ENCODE peak calls at places on chromosomes 4 and X, in seven cellular contexts. One of them, this sample, is unnamed.

GRCh38 chr4:54173281-54173912 is 55.7 kb upstream of the PDGFRA start:
- DNase-seq in Calu3: no peak
- DNase-seq in NCI-H1092: no peak
- DNase-seq in Right ventricle myocardium superior: no peak
- DNase-seq in Kasumi-1: no peak
- DNase-seq in cardiac muscle cell: no peak
- DNase-seq in aorta: no peak
- DNase-seq in this sample: no peak

GRCh38 chrX:153906126-153906917 is 1.8 kb downstream of the AVPR2 start:
- DNase-seq in Calu3: no peak
- DNase-seq in NCI-H1092: no peak
- DNase-seq in Right ventricle myocardium superior: no peak
- DNase-seq in Kasumi-1: no peak
- DNase-seq in cardiac muscle cell: no peak
- DNase-seq in aorta: no peak
- DNase-seq in this sample: no peak

GRCh38 chrX:55450259-55450658 is 1.7 kb upstream of the MAGEH1 start:
- DNase-seq in Calu3: no peak
- DNase-seq in NCI-H1092: no peak
- DNase-seq in Right ventricle myocardium superior: no peak
- DNase-seq in Kasumi-1: peak; percentile 1
- DNase-seq in cardiac muscle cell: peak; percentile 21
- DNase-seq in aorta: no peak
- DNase-seq in this sample: no peak

GRCh38 chrX:13482764-13483552 is 86.4 kb upstream of the EGFL6 start:
- DNase-seq in Calu3: no peak
- DNase-seq in NCI-H1092: no peak
- DNase-seq in Right ventricle myocardium superior: no peak
- DNase-seq in Kasumi-1: no peak
- DNase-seq in cardiac muscle cell: no peak
- DNase-seq in aorta: no peak
- DNase-seq in this sample: no peak

GRCh38 chr4:78059938-78060337 is 2.8 kb downstream of the FRAS1 start:
- DNase-seq in Calu3: no peak
- DNase-seq in NCI-H1092: no peak
- DNase-seq in Right ventricle myocardium superior: no peak
- DNase-seq in Kasumi-1: no peak
- DNase-seq in cardiac muscle cell: no peak
- DNase-seq in aorta: no peak
- DNase-seq in this sample: no peak

GRCh38 chrX:68648960-68649359 is 1.5 kb downstream of the STARD8 start:
- DNase-seq in Calu3: no peak
- DNase-seq in NCI-H1092: no peak
- DNase-seq in Right ventricle myocardium superior: no peak
- DNase-seq in Kasumi-1: no peak
- DNase-seq in cardiac muscle cell: no peak
- DNase-seq in aorta: no peak
- DNase-seq in this sample: no peak

GRCh38 chr4:83625807-83626206 is 89.9 kb downstream of the GPAT3 start:
- DNase-seq in Calu3: no peak
- DNase-seq in NCI-H1092: no peak
- DNase-seq in Right ventricle myocardium superior: no peak
- DNase-seq in Kasumi-1: no peak
- DNase-seq in cardiac muscle cell: no peak
- DNase-seq in aorta: no peak
- DNase-seq in this sample: no peak

GRCh38 chr4:3436798-3437581 is 4.8 kb upstream of the HGFAC start:
- DNase-seq in Calu3: peak; percentile 78
- DNase-seq in NCI-H1092: no peak
- DNase-seq in Right ventricle myocardium superior: peak; percentile 39
- DNase-seq in Kasumi-1: no peak
- DNase-seq in cardiac muscle cell: peak; percentile 25
- DNase-seq in aorta: no peak
- DNase-seq in this sample: peak; percentile 75

GRCh38 chr4:4572821-4573220 is 31.0 kb upstream of the STX18 start:
- DNase-seq in Calu3: no peak
- DNase-seq in NCI-H1092: no peak
- DNase-seq in Right ventricle myocardium superior: no peak
- DNase-seq in Kasumi-1: no peak
- DNase-seq in cardiac muscle cell: peak; percentile 36
- DNase-seq in aorta: no peak
- DNase-seq in this sample: no peak

GRCh38 chrX:13911581-13911980 is 94.7 kb upstream of the GPM6B start:
- DNase-seq in Calu3: no peak
- DNase-seq in NCI-H1092: no peak
- DNase-seq in Right ventricle myocardium superior: no peak
- DNase-seq in Kasumi-1: no peak
- DNase-seq in cardiac muscle cell: peak; percentile 21
- DNase-seq in aorta: no peak
- DNase-seq in this sample: no peak

GRCh38 chr4:181775298-181775697 is 467.9 kb upstream of the TENM3 start:
- DNase-seq in Calu3: no peak
- DNase-seq in NCI-H1092: no peak
- DNase-seq in Right ventricle myocardium superior: no peak
- DNase-seq in Kasumi-1: no peak
- DNase-seq in cardiac muscle cell: no peak
- DNase-seq in aorta: no peak
- DNase-seq in this sample: no peak

GRCh38 chr4:13722649-13723048 is 95.1 kb upstream of the BOD1L1 start:
- DNase-seq in Calu3: no peak
- DNase-seq in NCI-H1092: no peak
- DNase-seq in Right ventricle myocardium superior: no peak
- DNase-seq in Kasumi-1: no peak
- DNase-seq in cardiac muscle cell: no peak
- DNase-seq in aorta: no peak
- DNase-seq in this sample: no peak

GRCh38 chr4:1802151-1802715 is 9.1 kb downstream of the FGFR3 start:
- DNase-seq in Calu3: no peak
- DNase-seq in NCI-H1092: no peak
- DNase-seq in Right ventricle myocardium superior: no peak
- DNase-seq in Kasumi-1: peak; percentile 57
- DNase-seq in cardiac muscle cell: peak; percentile 34
- DNase-seq in aorta: no peak
- DNase-seq in this sample: no peak

GRCh38 chr4:126955292-126956191 is 677.2 kb upstream of the INTU start:
- DNase-seq in Calu3: no peak
- DNase-seq in NCI-H1092: no peak
- DNase-seq in Right ventricle myocardium superior: no peak
- DNase-seq in Kasumi-1: no peak
- DNase-seq in cardiac muscle cell: no peak
- DNase-seq in aorta: no peak
- DNase-seq in this sample: no peak

GRCh38 chr4:26050212-26050643 is 136.2 kb downstream of the SMIM20 start:
- DNase-seq in Calu3: no peak
- DNase-seq in NCI-H1092: no peak
- DNase-seq in Right ventricle myocardium superior: peak; percentile 69
- DNase-seq in Kasumi-1: no peak
- DNase-seq in cardiac muscle cell: no peak
- DNase-seq in aorta: no peak
- DNase-seq in this sample: no peak

GRCh38 chr4:41797260-41797659 is 48.7 kb upstream of the PHOX2B start:
- DNase-seq in Calu3: no peak
- DNase-seq in NCI-H1092: no peak
- DNase-seq in Right ventricle myocardium superior: no peak
- DNase-seq in Kasumi-1: no peak
- DNase-seq in cardiac muscle cell: no peak
- DNase-seq in aorta: no peak
- DNase-seq in this sample: no peak

GRCh38 chrX:69021095-69021494 is 144.2 kb downstream of the PJA1 start:
- DNase-seq in Calu3: no peak
- DNase-seq in NCI-H1092: no peak
- DNase-seq in Right ventricle myocardium superior: no peak
- DNase-seq in Kasumi-1: no peak
- DNase-seq in cardiac muscle cell: no peak
- DNase-seq in aorta: no peak
- DNase-seq in this sample: no peak

GRCh38 chrX:20393944-20394343 is 127.2 kb upstream of the RPS6KA3 start:
- DNase-seq in Calu3: no peak
- DNase-seq in NCI-H1092: no peak
- DNase-seq in Right ventricle myocardium superior: no peak
- DNase-seq in Kasumi-1: no peak
- DNase-seq in cardiac muscle cell: peak; percentile 38
- DNase-seq in aorta: no peak
- DNase-seq in this sample: no peak

GRCh38 chrX:16671005-16671404 is 21.0 kb downstream of the S100G start:
- DNase-seq in Calu3: peak; percentile 5
- DNase-seq in NCI-H1092: no peak
- DNase-seq in Right ventricle myocardium superior: no peak
- DNase-seq in Kasumi-1: peak; percentile 20
- DNase-seq in cardiac muscle cell: peak; percentile 74
- DNase-seq in aorta: no peak
- DNase-seq in this sample: no peak

GRCh38 chr4:26568446-26568994 is 15.4 kb upstream of the TBC1D19 start:
- DNase-seq in Calu3: no peak
- DNase-seq in NCI-H1092: no peak
- DNase-seq in Right ventricle myocardium superior: no peak
- DNase-seq in Kasumi-1: no peak
- DNase-seq in cardiac muscle cell: peak; percentile 58
- DNase-seq in aorta: no peak
- DNase-seq in this sample: no peak

GRCh38 chr4:173752610-173753009 is 222.6 kb upstream of the HAND2 start:
- DNase-seq in Calu3: peak; percentile 24
- DNase-seq in NCI-H1092: no peak
- DNase-seq in Right ventricle myocardium superior: no peak
- DNase-seq in Kasumi-1: peak; percentile 54
- DNase-seq in cardiac muscle cell: peak; percentile 38
- DNase-seq in aorta: no peak
- DNase-seq in this sample: no peak

GRCh38 chrX:28586891-28587635 is at the start of gene IL1RAPL1:
- DNase-seq in Calu3: peak; percentile 3
- DNase-seq in NCI-H1092: no peak
- DNase-seq in Right ventricle myocardium superior: no peak
- DNase-seq in Kasumi-1: no peak
- DNase-seq in cardiac muscle cell: peak; percentile 81
- DNase-seq in aorta: no peak
- DNase-seq in this sample: no peak

GRCh38 chrX:12360389-12360788 is 222.1 kb downstream of the FRMPD4 start:
- DNase-seq in Calu3: no peak
- DNase-seq in NCI-H1092: no peak
- DNase-seq in Right ventricle myocardium superior: no peak
- DNase-seq in Kasumi-1: no peak
- DNase-seq in cardiac muscle cell: peak; percentile 44
- DNase-seq in aorta: no peak
- DNase-seq in this sample: no peak

GRCh38 chrX:153468008-153468580 is 2.3 kb downstream of the HAUS7 start:
- DNase-seq in Calu3: no peak
- DNase-seq in NCI-H1092: no peak
- DNase-seq in Right ventricle myocardium superior: peak; percentile 47
- DNase-seq in Kasumi-1: no peak
- DNase-seq in cardiac muscle cell: no peak
- DNase-seq in aorta: no peak
- DNase-seq in this sample: no peak

GRCh38 chrX:105375816-105376215 is 155.3 kb upstream of the TEX13A start:
- DNase-seq in Calu3: no peak
- DNase-seq in NCI-H1092: no peak
- DNase-seq in Right ventricle myocardium superior: no peak
- DNase-seq in Kasumi-1: no peak
- DNase-seq in cardiac muscle cell: peak; percentile 77
- DNase-seq in aorta: no peak
- DNase-seq in this sample: no peak

GRCh38 chr4:16439003-16439402 is 212.7 kb upstream of the TAPT1 start:
- DNase-seq in Calu3: no peak
- DNase-seq in NCI-H1092: no peak
- DNase-seq in Right ventricle myocardium superior: no peak
- DNase-seq in Kasumi-1: no peak
- DNase-seq in cardiac muscle cell: no peak
- DNase-seq in aorta: no peak
- DNase-seq in this sample: no peak

GRCh38 chr4:88897180-88897579 is 159.8 kb downstream of the FAM13A start:
- DNase-seq in Calu3: no peak
- DNase-seq in NCI-H1092: no peak
- DNase-seq in Right ventricle myocardium superior: no peak
- DNase-seq in Kasumi-1: no peak
- DNase-seq in cardiac muscle cell: no peak
- DNase-seq in aorta: no peak
- DNase-seq in this sample: no peak

GRCh38 chrX:72498782-72499181 is 73.9 kb downstream of the HDAC8 start:
- DNase-seq in Calu3: no peak
- DNase-seq in NCI-H1092: no peak
- DNase-seq in Right ventricle myocardium superior: no peak
- DNase-seq in Kasumi-1: no peak
- DNase-seq in cardiac muscle cell: peak; percentile 3
- DNase-seq in aorta: no peak
- DNase-seq in this sample: no peak

GRCh38 chr4:159105761-159106243 is 2.9 kb downstream of the RAPGEF2 start:
- DNase-seq in Calu3: peak; percentile 23
- DNase-seq in NCI-H1092: no peak
- DNase-seq in Right ventricle myocardium superior: no peak
- DNase-seq in Kasumi-1: no peak
- DNase-seq in cardiac muscle cell: peak; percentile 55
- DNase-seq in aorta: no peak
- DNase-seq in this sample: no peak

GRCh38 chr4:38563703-38564490 is 100.1 kb upstream of the KLF3 start:
- DNase-seq in Calu3: no peak
- DNase-seq in NCI-H1092: peak; percentile 11
- DNase-seq in Right ventricle myocardium superior: no peak
- DNase-seq in Kasumi-1: no peak
- DNase-seq in cardiac muscle cell: no peak
- DNase-seq in aorta: no peak
- DNase-seq in this sample: no peak

GRCh38 chrX:103503163-103503852 is 16.0 kb downstream of the RAB40A start:
- DNase-seq in Calu3: no peak
- DNase-seq in NCI-H1092: no peak
- DNase-seq in Right ventricle myocardium superior: no peak
- DNase-seq in Kasumi-1: no peak
- DNase-seq in cardiac muscle cell: no peak
- DNase-seq in aorta: no peak
- DNase-seq in this sample: no peak

GRCh38 chrX:39721570-39722279 is 376.0 kb downstream of the BCOR start:
- DNase-seq in Calu3: no peak
- DNase-seq in NCI-H1092: no peak
- DNase-seq in Right ventricle myocardium superior: no peak
- DNase-seq in Kasumi-1: no peak
- DNase-seq in cardiac muscle cell: peak; percentile 78
- DNase-seq in aorta: no peak
- DNase-seq in this sample: no peak

GRCh38 chr4:2402453-2402852 is 16.0 kb downstream of the ZFYVE28 start:
- DNase-seq in Calu3: no peak
- DNase-seq in NCI-H1092: no peak
- DNase-seq in Right ventricle myocardium superior: no peak
- DNase-seq in Kasumi-1: no peak
- DNase-seq in cardiac muscle cell: no peak
- DNase-seq in aorta: no peak
- DNase-seq in this sample: no peak

GRCh38 chrX:98548550-98548949 is 1664.8 kb downstream of the RPA4 start:
- DNase-seq in Calu3: no peak
- DNase-seq in NCI-H1092: no peak
- DNase-seq in Right ventricle myocardium superior: no peak
- DNase-seq in Kasumi-1: no peak
- DNase-seq in cardiac muscle cell: no peak
- DNase-seq in aorta: no peak
- DNase-seq in this sample: no peak

GRCh38 chrX:129649268-129650182 is 5.2 kb downstream of the APLN start:
- DNase-seq in Calu3: no peak
- DNase-seq in NCI-H1092: no peak
- DNase-seq in Right ventricle myocardium superior: no peak
- DNase-seq in Kasumi-1: no peak
- DNase-seq in cardiac muscle cell: peak; percentile 37
- DNase-seq in aorta: no peak
- DNase-seq in this sample: no peak